ENCODE peak calls at places on chromosome 6, in four cellular contexts. C, Z, Q and N are unnamed samples.

GRCh38 chr6:155528982-155529453 is 73.4 kb upstream of the NOX3 start:
- DNase-seq in C (peak), Z (peak), Q (peak), N (no peak)

GRCh38 chr6:26196846-26197683 is 109.8 kb downstream of the HFE start:
- DNase-seq in Q (peak), C (peak), Z (peak), N (no peak)

GRCh38 chr6:55174211-55175013 is at the start of gene HCRTR2:
- DNase-seq in Z (no peak), Q (no peak), C (peak), N (no peak)

GRCh38 chr6:85250586-85251216 is 199.2 kb upstream of the NT5E start:
- DNase-seq in Z (peak), Q (no peak), C (no peak), N (no peak)

GRCh38 chr6:141451508-141452353 is 681.0 kb upstream of the GJE1 start:
- DNase-seq in C (peak), Q (no peak), Z (no peak), N (no peak)

GRCh38 chr6:107657373-107657754 is 166.7 kb downstream of the SCML4 start:
- DNase-seq in C (no peak), Q (no peak), Z (no peak), N (no peak)

GRCh38 chr6:77178821-77179220 is 284.5 kb downstream of the HTR1B start:
- DNase-seq in Z (no peak), Q (no peak), C (peak), N (no peak)

GRCh38 chr6:64310214-64310613 is 674.6 kb downstream of the PHF3 start:
- DNase-seq in Q (no peak), Z (no peak), C (no peak), N (no peak)

GRCh38 chr6:118558811-118559217 is 10.7 kb downstream of the PLN start:
- DNase-seq in C (no peak), Q (no peak), Z (no peak), N (no peak)

GRCh38 chr6:151900256-151900655 is 92.8 kb downstream of the ESR1 start:
- DNase-seq in Z (no peak), C (no peak), Q (no peak), N (no peak)

GRCh38 chr6:157655139-157655538 is 167.9 kb upstream of the SNX9 start:
- DNase-seq in Z (no peak), C (no peak), Q (no peak), N (no peak)

GRCh38 chr6:56524891-56525703 is 117.6 kb downstream of the DST start:
- DNase-seq in Z (no peak), C (peak), Q (no peak), N (no peak)

GRCh38 chr6:128121610-128122009 is 220.8 kb upstream of the THEMIS start:
- DNase-seq in Q (no peak), C (no peak), Z (no peak), N (no peak)

GRCh38 chr6:170086639-170087420 is 204.0 kb downstream of the DLL1 start:
- DNase-seq in Q (peak), C (no peak), Z (no peak), N (peak)

GRCh38 chr6:35047265-35048011 is 93.7 kb downstream of the TCP11 start:
- DNase-seq in Z (no peak), Q (peak), C (peak), N (no peak)

GRCh38 chr6:28585335-28585734 is 59.7 kb downstream of the GPX5 start:
- DNase-seq in C (peak), Q (no peak), Z (peak), N (no peak)

GRCh38 chr6:35065870-35066269 is 75.3 kb downstream of the TCP11 start:
- DNase-seq in C (no peak), Q (no peak), Z (no peak), N (no peak)

GRCh38 chr6:15365273-15365687 is 119.4 kb downstream of the JARID2 start:
- DNase-seq in Z (no peak), Q (peak), C (peak), N (peak)

GRCh38 chr6:144296973-144297372 is 11.8 kb downstream of the UTRN start:
- DNase-seq in Q (no peak), C (no peak), Z (no peak), N (no peak)

DNA sequence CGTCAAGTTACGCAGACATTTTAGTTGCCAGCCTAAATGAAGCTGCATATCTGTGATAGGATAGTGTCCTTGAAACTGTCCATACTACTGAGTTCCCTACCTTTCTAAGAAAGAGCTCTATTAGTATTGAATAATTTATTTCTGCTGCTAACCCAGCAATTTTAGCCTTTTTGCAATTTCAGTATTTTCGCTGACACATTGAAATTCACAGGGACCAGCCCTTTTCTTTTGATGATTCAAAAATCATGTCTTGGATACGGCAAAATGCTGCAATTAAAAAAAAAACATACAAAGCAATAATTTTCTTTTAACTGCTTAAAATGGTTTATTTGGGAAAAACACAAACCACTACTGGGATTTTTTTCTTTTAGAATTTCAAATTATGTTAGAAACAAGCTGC is 563.3 kb downstream of the TBC1D32 start:
- DNase-seq in C (no peak), Q (no peak), Z (no peak), N (no peak)
- TF ChIP-seq CTCF in C (no peak), Q (no peak), Z (no peak), N (no peak)

DNA sequence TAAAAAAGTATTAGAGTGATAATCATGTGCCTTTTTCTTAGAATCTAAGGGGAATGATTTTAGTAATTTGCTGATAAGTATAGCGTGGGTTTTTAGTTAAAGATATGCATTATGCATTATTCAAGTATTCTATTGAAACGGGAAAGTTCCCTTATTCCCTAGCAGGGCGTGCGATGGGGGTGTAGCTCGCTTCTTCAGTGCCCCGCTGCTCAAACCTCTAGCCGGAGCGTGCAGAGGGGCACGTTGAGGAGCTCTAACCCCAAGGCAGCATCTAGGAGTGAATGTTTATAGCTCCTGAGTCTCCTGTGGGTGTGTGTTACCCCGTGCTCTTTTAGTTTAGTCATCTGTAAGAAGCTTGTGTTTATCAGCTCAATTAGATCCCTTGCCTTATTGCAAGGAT is 1339.5 kb upstream of the MAP3K7 start:
- DNase-seq in Z (no peak), Q (no peak), C (no peak), N (no peak)
- TF ChIP-seq CTCF in Z (no peak), Q (no peak), C (no peak), N (no peak)

GRCh38 chr6:3455121-3455489 is 1.7 kb downstream of the SLC22A23 start:
- DNase-seq in Z (peak), C (no peak), Q (no peak), N (no peak)

GRCh38 chr6:3455490-3456394 is 1.1 kb downstream of the SLC22A23 start:
- DNase-seq in Q (peak), Z (peak), C (no peak), N (no peak)

GRCh38 chr6:3451498-3451897 is 5.4 kb downstream of the SLC22A23 start:
- DNase-seq in Z (no peak), Q (no peak), C (no peak), N (no peak)

GRCh38 chr6:3454206-3455016 is 2.4 kb downstream of the SLC22A23 start:
- DNase-seq in Z (peak), C (no peak), Q (no peak), N (no peak)

GRCh38 chr6:3453410-3453809 is 3.4 kb downstream of the SLC22A23 start:
- DNase-seq in C (no peak), Q (no peak), Z (no peak), N (no peak)
- TF ChIP-seq CTCF in C (no peak), Q (no peak), Z (peak), N (no peak)

GRCh38 chr6:27327023-27327742 is 15.1 kb upstream of the POM121L2 start:
- DNase-seq in Z (no peak), Q (no peak), C (no peak), N (no peak)

GRCh38 chr6:27321370-27321769 is 9.3 kb upstream of the POM121L2 start:
- DNase-seq in Q (no peak), Z (no peak), C (no peak), N (no peak)

GRCh38 chr6:27318973-27319372 is 6.9 kb upstream of the POM121L2 start:
- DNase-seq in Q (no peak), C (no peak), Z (no peak), N (no peak)

DNA sequence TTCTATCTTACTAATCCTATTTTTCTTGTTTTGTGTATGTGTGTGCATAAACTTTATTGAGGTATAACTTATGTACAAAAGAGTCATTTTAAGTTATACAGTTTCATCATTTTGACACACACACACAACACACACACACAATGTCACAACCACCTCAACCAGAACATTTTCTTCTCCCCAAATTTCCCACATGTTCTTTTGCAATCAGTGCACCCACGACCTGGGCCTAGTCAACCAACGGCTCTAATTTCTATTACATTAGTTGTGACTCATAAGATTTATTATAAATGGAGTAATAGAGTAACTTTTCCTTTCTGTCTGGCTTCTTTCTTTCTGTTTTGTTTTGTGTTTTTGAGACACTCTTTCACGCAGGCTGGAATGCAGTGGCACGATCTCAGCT is 9.8 kb upstream of the POM121L2 start:
- DNase-seq in C (no peak), Q (no peak), Z (no peak), N (no peak)
- TF ChIP-seq CTCF in C (no peak), Q (no peak), Z (no peak), N (no peak)

DNA sequence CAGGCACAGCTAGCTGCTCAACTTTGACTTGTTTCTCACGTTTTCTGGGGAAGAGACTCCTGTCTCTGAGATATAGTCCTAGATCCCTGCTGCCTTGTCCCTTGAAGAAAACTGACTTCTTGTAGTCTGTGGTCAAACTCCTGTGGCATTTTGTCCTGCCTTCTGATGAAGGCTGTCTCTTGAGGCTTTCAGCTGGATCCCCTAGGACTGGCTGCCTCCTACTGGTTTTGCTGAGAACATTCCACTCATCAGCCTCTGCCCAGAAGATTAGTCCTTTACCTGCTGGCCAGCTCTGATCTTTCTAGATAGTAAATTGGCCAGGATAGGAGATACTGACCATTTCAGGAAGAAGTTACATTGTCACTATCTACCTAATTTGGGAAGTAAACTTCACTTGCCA is 71.9 kb upstream of the CNR1 start:
- DNase-seq in Q (no peak), C (no peak), Z (peak), N (no peak)
- TF ChIP-seq CTCF in Q (no peak), C (no peak), Z (peak), N (no peak)

GRCh38 chr6:111681856-111682255 is 76.2 kb upstream of the TRAF3IP2 start:
- DNase-seq in Z (no peak), Q (no peak), C (no peak), N (no peak)
- TF ChIP-seq CTCF in Z (no peak), Q (no peak), C (no peak), N (no peak)

DNA sequence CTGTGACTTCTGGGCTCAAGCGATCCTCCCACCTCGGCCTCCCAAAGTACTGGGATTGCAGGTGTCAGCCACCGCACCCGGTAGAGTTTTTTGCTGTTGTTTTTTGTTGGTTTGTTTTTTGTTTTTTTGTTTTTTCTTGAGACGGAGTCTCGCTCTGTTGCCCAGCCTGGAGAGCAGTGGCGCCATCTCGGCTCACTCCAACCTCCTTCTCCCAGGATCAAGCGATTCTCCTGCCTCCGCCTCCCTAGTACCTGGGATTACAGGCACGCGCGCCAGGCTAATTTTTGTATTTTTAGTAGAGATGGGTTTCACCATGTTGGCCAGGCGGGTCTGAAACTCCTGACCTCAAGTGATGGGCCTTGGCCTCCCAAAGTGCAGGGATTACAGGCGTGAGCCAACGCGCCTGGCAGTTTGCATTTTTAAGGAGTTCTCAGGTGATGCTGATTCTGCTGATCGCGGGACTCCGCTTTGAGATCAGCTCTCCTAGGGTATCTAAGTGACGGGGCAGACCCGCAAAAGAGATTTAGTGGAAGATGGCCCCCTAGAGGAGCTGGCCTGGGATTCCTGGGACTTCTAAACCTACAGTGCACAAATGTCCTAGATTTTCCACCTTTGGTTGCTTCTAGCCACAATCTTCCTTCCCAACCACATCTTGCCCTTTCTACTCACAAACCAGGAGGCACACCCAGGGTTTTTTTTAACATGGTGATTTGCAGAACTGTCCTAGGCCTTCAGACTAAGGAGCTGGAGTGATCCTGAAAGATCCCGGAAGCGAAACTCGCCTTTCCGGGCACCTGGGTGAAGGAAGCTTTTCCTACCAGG is 45.2 kb downstream of the DPPA5 start:
- DNase-seq in Q (no peak), C (no peak), Z (no peak), N (no peak)
- TF ChIP-seq CTCF in Q (no peak), C (peak), Z (no peak), N (no peak)